ENCODE peak calls at places on chromosomes 6 and 20, in six cellular contexts. One of them, this sample, is unnamed.

GRCh38 chr6:84618046-84618752 is 146.2 kb downstream of the TBX18 start:
- DNase-seq in A673: no peak
- DNase-seq in mesendoderm: peak; percentile 80
- DNase-seq in DMS79: no peak
- DNase-seq in T follicular helper cell: no peak
- DNase-seq in foreskin fibroblast: peak; percentile 82
- DNase-seq in this sample: no peak

GRCh38 chr20:11366660-11367059 is 551.0 kb upstream of the BTBD3 start:
- DNase-seq in A673: no peak
- DNase-seq in mesendoderm: no peak
- DNase-seq in DMS79: no peak
- DNase-seq in T follicular helper cell: no peak
- DNase-seq in foreskin fibroblast: no peak
- DNase-seq in this sample: no peak

GRCh38 chr6:119978274-119978889 is 628.8 kb upstream of the MAN1A1 start:
- DNase-seq in A673: peak; percentile 3
- DNase-seq in mesendoderm: peak; percentile 23
- DNase-seq in DMS79: no peak
- DNase-seq in T follicular helper cell: no peak
- DNase-seq in foreskin fibroblast: peak; percentile 12
- DNase-seq in this sample: no peak

GRCh38 chr6:39835856-39836442 is 43.8 kb downstream of the DAAM2 start:
- DNase-seq in A673: no peak
- DNase-seq in mesendoderm: peak; percentile 72
- DNase-seq in DMS79: no peak
- DNase-seq in T follicular helper cell: no peak
- DNase-seq in foreskin fibroblast: no peak
- DNase-seq in this sample: no peak

GRCh38 chr6:43119456-43119855 is 43.3 kb downstream of the PTK7 start:
- DNase-seq in A673: no peak
- DNase-seq in mesendoderm: no peak
- DNase-seq in DMS79: no peak
- DNase-seq in T follicular helper cell: no peak
- DNase-seq in foreskin fibroblast: no peak
- DNase-seq in this sample: no peak

GRCh38 chr6:37525460-37526357 is 26.0 kb upstream of the CCDC167 start:
- DNase-seq in A673: peak; percentile 29
- DNase-seq in mesendoderm: peak; percentile 58
- DNase-seq in DMS79: no peak
- DNase-seq in T follicular helper cell: no peak
- DNase-seq in foreskin fibroblast: no peak
- DNase-seq in this sample: no peak

GRCh38 chr20:5491463-5491862 is 174.7 kb upstream of the PROKR2 start:
- DNase-seq in A673: no peak
- DNase-seq in mesendoderm: no peak
- DNase-seq in DMS79: no peak
- DNase-seq in T follicular helper cell: no peak
- DNase-seq in foreskin fibroblast: no peak
- DNase-seq in this sample: no peak

GRCh38 chr6:98946877-98947410 is 802 bp downstream of the FBXL4 start:
- DNase-seq in A673: no peak
- DNase-seq in mesendoderm: peak; percentile 3
- DNase-seq in DMS79: peak; percentile 61
- DNase-seq in T follicular helper cell: peak; percentile 11
- DNase-seq in foreskin fibroblast: no peak
- DNase-seq in this sample: no peak

GRCh38 chr20:709421-709820 is 33.8 kb upstream of the SCRT2 start:
- DNase-seq in A673: peak; percentile 39
- DNase-seq in mesendoderm: no peak
- DNase-seq in DMS79: peak; percentile 21
- DNase-seq in T follicular helper cell: no peak
- DNase-seq in foreskin fibroblast: peak; percentile 6
- DNase-seq in this sample: no peak

GRCh38 chr6:105112577-105112976 is 67.2 kb downstream of the POPDC3 start:
- DNase-seq in A673: no peak
- DNase-seq in mesendoderm: peak; percentile 47
- DNase-seq in DMS79: no peak
- DNase-seq in T follicular helper cell: no peak
- DNase-seq in foreskin fibroblast: no peak
- DNase-seq in this sample: no peak

GRCh38 chr6:124512431-124512830 is 449.8 kb upstream of the RNF217 start:
- DNase-seq in A673: no peak
- DNase-seq in mesendoderm: no peak
- DNase-seq in DMS79: no peak
- DNase-seq in T follicular helper cell: no peak
- DNase-seq in foreskin fibroblast: no peak
- DNase-seq in this sample: no peak

GRCh38 chr6:28368522-28368921 is 18.8 kb downstream of the ZKSCAN3 start:
- DNase-seq in A673: no peak
- DNase-seq in mesendoderm: no peak
- DNase-seq in DMS79: no peak
- DNase-seq in T follicular helper cell: no peak
- DNase-seq in foreskin fibroblast: no peak
- DNase-seq in this sample: no peak

GRCh38 chr6:2507638-2508037 is 243.1 kb downstream of the MYLK4 start:
- DNase-seq in A673: no peak
- DNase-seq in mesendoderm: no peak
- DNase-seq in DMS79: no peak
- DNase-seq in T follicular helper cell: no peak
- DNase-seq in foreskin fibroblast: no peak
- DNase-seq in this sample: no peak

GRCh38 chr6:39885691-39886090 is 48.6 kb downstream of the MOCS1 start:
- DNase-seq in A673: no peak
- DNase-seq in mesendoderm: no peak
- DNase-seq in DMS79: no peak
- DNase-seq in T follicular helper cell: no peak
- DNase-seq in foreskin fibroblast: no peak
- DNase-seq in this sample: no peak

GRCh38 chr6:158853072-158853871 is 34.1 kb upstream of the EZR start:
- DNase-seq in A673: peak; percentile 90
- DNase-seq in mesendoderm: peak; percentile 99
- DNase-seq in DMS79: peak; percentile 81
- DNase-seq in T follicular helper cell: peak; percentile 87
- DNase-seq in foreskin fibroblast: peak; percentile 66
- DNase-seq in this sample: peak; percentile 68

GRCh38 chr6:14896475-14896874 is 349.4 kb upstream of the JARID2 start:
- DNase-seq in A673: no peak
- DNase-seq in mesendoderm: no peak
- DNase-seq in DMS79: no peak
- DNase-seq in T follicular helper cell: no peak
- DNase-seq in foreskin fibroblast: no peak
- DNase-seq in this sample: no peak

GRCh38 chr6:11747021-11747420 is 31.6 kb downstream of the ADTRP start:
- DNase-seq in A673: no peak
- DNase-seq in mesendoderm: no peak
- DNase-seq in DMS79: no peak
- DNase-seq in T follicular helper cell: no peak
- DNase-seq in foreskin fibroblast: no peak
- DNase-seq in this sample: no peak

GRCh38 chr6:151847064-151847463 is 39.6 kb downstream of the ESR1 start:
- DNase-seq in A673: peak; percentile 47
- DNase-seq in mesendoderm: peak; percentile 70
- DNase-seq in DMS79: no peak
- DNase-seq in T follicular helper cell: no peak
- DNase-seq in foreskin fibroblast: peak; percentile 38
- DNase-seq in this sample: no peak

GRCh38 chr6:161142957-161143296 is 130.9 kb downstream of the AGPAT4 start:
- DNase-seq in A673: no peak
- DNase-seq in mesendoderm: no peak
- DNase-seq in DMS79: no peak
- DNase-seq in T follicular helper cell: no peak
- DNase-seq in foreskin fibroblast: no peak
- DNase-seq in this sample: no peak

This sample was measured in activated B cell treated with CpG ODN at 0.5 μM for 24 hours.